ENCODE peak calls at places on chromosomes 11 and 22, in nine cellular contexts. W is heart left ventricle; M is PC-9; G is hepatocyte; U is naive thymus-derived CD4-positive, alpha-beta T cell; D is CD8-positive, alpha-beta T cell; S is heart right ventricle; Q is right atrium auricular region; P is tibial nerve. Y is an unnamed sample. For H3K27me3, the result is how much of the 10 kb centered on the place peaks cover.

GRCh38 chr11:9566561-9567063 is 6.9 kb upstream of the WEE1 start:
- DNase-seq in D (no peak), S (no peak), M (no peak), U (no peak), W (no peak), G (peak), P (no peak), Q (no peak), Y (no peak)

GRCh38 chr11:117072517-117073218 is 25.6 kb downstream of the SIK3 start:
- DNase-seq in D (no peak), G (peak), P (no peak), Q (no peak), S (no peak), W (no peak), U (no peak), M (peak), Y (no peak)

GRCh38 chr11:76248210-76248609 is 41.9 kb upstream of the WNT11 start:
- DNase-seq in Q (no peak), P (no peak), G (no peak), D (no peak), U (no peak), S (no peak), W (no peak), M (no peak), Y (no peak)

GRCh38 chr11:108616549-108616948 is 23.0 kb upstream of the EXPH5 start:
- DNase-seq in P (no peak), D (no peak), U (no peak), G (peak), M (peak), S (no peak), W (no peak), Q (no peak), Y (no peak)

GRCh38 chr11:445765-446588 is 4.1 kb upstream of the PTDSS2 start:
- DNase-seq in Q (no peak), M (no peak), G (peak), W (no peak), S (no peak), P (no peak), U (no peak), D (no peak), Y (no peak)

GRCh38 chr11:61697764-61698163 is 17.6 kb downstream of the DAGLA start:
- DNase-seq in W (no peak), G (no peak), M (no peak), U (no peak), Q (no peak), S (no peak), P (no peak), D (no peak), Y (no peak)

GRCh38 chr11:16194566-16194965 is 161.8 kb downstream of the SOX6 start:
- DNase-seq in U (no peak), D (no peak), G (no peak), P (peak), W (peak), M (no peak), Q (no peak), S (peak), Y (no peak)

GRCh38 chr11:135027461-135027860 is 615.4 kb upstream of the B3GAT1 start:
- DNase-seq in G (peak), P (no peak), W (no peak), U (no peak), S (peak), M (peak), D (no peak), Q (no peak), Y (no peak)

GRCh38 chr11:118615282-118615979 is 8.0 kb downstream of the PHLDB1 start:
- DNase-seq in S (no peak), D (no peak), P (no peak), G (no peak), U (no peak), M (peak), W (peak), Q (no peak), Y (peak)

GRCh38 chr11:43686207-43686606 is 5.7 kb downstream of the HSD17B12 start:
- DNase-seq in M (no peak), S (no peak), U (no peak), G (no peak), P (no peak), W (no peak), D (no peak), Q (no peak), Y (no peak)

DNA sequence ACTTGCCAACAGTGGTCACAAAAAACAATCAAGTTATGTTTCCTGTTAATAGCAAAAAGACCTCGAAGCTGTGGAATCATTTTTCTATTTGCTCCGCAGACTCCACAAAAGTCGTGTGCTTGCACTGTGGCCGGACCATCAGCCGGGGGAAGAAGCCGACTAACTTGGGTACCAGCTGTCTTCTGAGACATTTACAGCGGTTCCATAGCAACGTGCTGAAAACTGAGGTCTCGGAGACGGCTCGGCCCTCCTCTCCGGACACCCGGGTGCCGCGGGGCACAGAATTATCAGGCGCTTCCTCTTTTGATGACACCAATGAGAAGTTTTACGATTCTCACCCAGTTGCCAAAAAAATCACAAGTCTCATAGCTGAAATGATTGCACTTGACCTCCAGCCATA is 31.6 kb downstream of the ZBED4 start:
- DNase-seq in M (no peak), S (no peak), P (no peak), U (no peak), W (no peak), D (no peak), Q (no peak), G (no peak), Y (no peak)
- H3K27ac ChIP-seq in M (no peak), S (no peak), P (no peak), U (no peak), W (no peak), D (no peak), Q (no peak), G (no peak), Y (no peak)

GRCh38 chr11:7686761-7687160 is 13.5 kb upstream of the CYB5R2 start:
- DNase-seq in U (no peak), G (no peak), S (no peak), Q (no peak), M (no peak), P (no peak), D (no peak), W (no peak), Y (no peak)
- H3K27me3 ChIP-seq in U (under half), G (under half), S (under half), Q (under half), M (under half), P (under half), D (under half), W (under half), Y (under half)

GRCh38 chr11:126808851-126809250 is 191.7 kb downstream of the KIRREL3 start:
- DNase-seq in D (no peak), Q (no peak), U (no peak), S (no peak), G (no peak), W (no peak), M (no peak), P (no peak), Y (no peak)
- H3K27ac ChIP-seq in D (no peak), Q (no peak), U (no peak), S (no peak), G (no peak), W (no peak), M (no peak), P (no peak), Y (no peak)

DNA sequence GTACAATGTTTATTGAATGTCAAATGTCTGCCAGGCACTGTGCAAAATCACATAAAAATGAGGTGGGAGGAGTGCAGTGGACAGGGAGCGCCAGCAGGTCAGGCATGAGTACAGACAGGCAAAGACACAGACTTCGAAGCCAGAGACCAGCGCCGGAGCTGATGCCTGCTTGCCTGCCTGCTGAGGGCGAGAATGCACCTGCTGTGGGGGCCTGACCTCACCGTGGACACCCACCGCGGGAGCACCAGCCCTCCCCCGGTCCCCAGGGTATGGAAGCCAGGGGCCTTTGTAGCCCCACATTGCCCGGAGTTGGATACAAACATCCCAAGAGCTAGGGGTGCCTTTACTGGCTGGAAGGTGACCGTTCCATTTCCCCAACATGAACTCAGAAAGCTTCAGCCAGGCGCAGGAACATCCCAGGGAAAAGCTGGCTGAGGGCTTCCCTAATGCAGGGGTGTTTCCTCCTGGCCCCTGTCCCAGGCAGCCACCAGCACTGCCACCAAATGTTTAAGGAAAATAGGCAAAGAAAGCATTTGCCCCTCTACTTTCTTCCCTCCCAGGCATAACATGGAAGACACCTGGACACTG is 17.9 kb downstream of the IFITM10 start:
- DNase-seq in Q (no peak), M (no peak), W (no peak), U (no peak), S (no peak), G (no peak), P (no peak), D (no peak), Y (no peak)
- H3K27me3 ChIP-seq in Q (under half), M (under half), W (half or more), U (under half), S (under half), G (under half), P (half or more), D (under half), Y (half or more)

GRCh38 chr11:120342678-120343077 is 6.5 kb downstream of the ARHGEF12 start:
- DNase-seq in M (no peak), U (no peak), S (no peak), P (no peak), W (no peak), D (no peak), Q (no peak), G (no peak), Y (no peak)
- H3K27ac ChIP-seq in M (no peak), U (no peak), S (peak), P (no peak), W (peak), D (no peak), Q (peak), G (no peak), Y (no peak)

Y was measured in suprapubic skin.